ENCODE peak calls at places on chromosome 9, in six cellular contexts. P, S, N, E, Z and J are unnamed samples.

GRCh38 chr9:98184326-98184725 is 8.1 kb downstream of the CORO2A start:
- DNase-seq in P (no peak), Z (no peak), N (no peak), S (no peak), E (no peak), J (no peak)

GRCh38 chr9:116572095-116572748 is 114.9 kb upstream of the TRIM32 start:
- DNase-seq in S (peak; percentile 48), E (no peak), Z (no peak), P (peak; percentile 61), N (no peak), J (no peak)

GRCh38 chr9:127181315-127181580 is 58.8 kb upstream of the ANGPTL2 start:
- DNase-seq in Z (no peak), E (no peak), N (no peak), S (no peak), P (no peak), J (no peak)

GRCh38 chr9:135921749-135922310 is 14.5 kb upstream of the CAMSAP1 start:
- DNase-seq in S (no peak), N (no peak), P (no peak), E (no peak), Z (no peak), J (no peak)

GRCh38 chr9:125758986-125759811 is 12.0 kb downstream of the PBX3 start:
- DNase-seq in P (no peak), N (no peak), Z (no peak), S (no peak), E (no peak), J (no peak)

GRCh38 chr9:109314011-109314531 is 6.8 kb downstream of the EPB41L4B start:
- DNase-seq in Z (no peak), E (no peak), N (no peak), S (no peak), P (no peak), J (no peak)

GRCh38 chr9:121440265-121440664 is 59.4 kb downstream of the GGTA1 start:
- DNase-seq in N (no peak), S (no peak), P (no peak), Z (no peak), E (no peak), J (no peak)

GRCh38 chr9:109729513-109729912 is 50.5 kb upstream of the PALM2AKAP2 start:
- DNase-seq in S (no peak), N (no peak), E (no peak), P (no peak), Z (no peak), J (no peak)

GRCh38 chr9:92964607-92964975 is 17.3 kb downstream of the FGD3 start:
- DNase-seq in P (no peak), Z (no peak), S (no peak), E (no peak), N (no peak), J (no peak)

GRCh38 chr9:120696551-120697230 is 17.6 kb downstream of the MEGF9 start:
- DNase-seq in S (peak; percentile 40), P (no peak), E (no peak), Z (no peak), N (no peak), J (no peak)

GRCh38 chr9:99241106-99241505 is 19.0 kb downstream of the SEC61B start:
- DNase-seq in P (no peak), E (no peak), Z (no peak), S (no peak), N (no peak), J (no peak)

GRCh38 chr9:91972711-91973110 is 22.7 kb upstream of the ROR2 start:
- DNase-seq in N (no peak), Z (no peak), P (no peak), E (no peak), S (no peak), J (no peak)

GRCh38 chr9:126763130-126763764 is 41.6 kb upstream of the ZBTB43 start:
- DNase-seq in Z (no peak), N (no peak), E (no peak), P (no peak), S (peak; percentile 37), J (no peak)

GRCh38 chr9:89884356-89885083 is 279.7 kb downstream of the GADD45G start:
- DNase-seq in Z (no peak), E (no peak), P (no peak), N (no peak), S (no peak), J (no peak)

GRCh38 chr9:135590486-135591079 is 29.0 kb downstream of the PAEP start:
- DNase-seq in S (no peak), N (no peak), Z (no peak), E (no peak), P (no peak), J (no peak)

GRCh38 chr9:132833451-132834130 is 44.5 kb downstream of the AK8 start:
- DNase-seq in P (no peak), S (no peak), Z (no peak), N (no peak), E (no peak), J (no peak)

GRCh38 chr9:126919193-126919592 is 4.6 kb downstream of the RALGPS1 start:
- DNase-seq in S (no peak), Z (no peak), E (no peak), P (no peak), N (no peak), J (no peak)

GRCh38 chr9:69223605-69224004 is 49.5 kb downstream of the TJP2 start:
- DNase-seq in P (no peak), S (peak; percentile 49), N (no peak), E (no peak), Z (no peak), J (no peak)

GRCh38 chr9:80503692-80504400 is 932.1 kb downstream of the TLE4 start:
- DNase-seq in P (no peak), N (no peak), S (no peak), Z (no peak), E (no peak), J (no peak)

GRCh38 chr9:133509179-133510083 is 15.3 kb downstream of the MYMK start:
- DNase-seq in E (no peak), Z (no peak), P (no peak), S (no peak), N (no peak), J (no peak)

GRCh38 chr9:120338340-120338739 is 241.6 kb downstream of the CDK5RAP2 start:
- DNase-seq in P (no peak), Z (no peak), N (no peak), E (no peak), S (no peak), J (no peak)

GRCh38 chr9:91907387-91908292 is 42.4 kb downstream of the ROR2 start:
- DNase-seq in S (no peak), E (no peak), N (no peak), Z (no peak), P (no peak), J (no peak)

GRCh38 chr9:93813687-93814560 is 141.2 kb downstream of the BARX1 start:
- DNase-seq in E (no peak), Z (no peak), P (no peak), S (no peak), N (no peak), J (no peak)

GRCh38 chr9:114290561-114290986 is 32.3 kb upstream of the ORM1 start:
- DNase-seq in P (no peak), S (no peak), Z (no peak), E (no peak), N (no peak), J (no peak)

GRCh38 chr9:249025-249424 is 34.4 kb downstream of the DOCK8 start:
- DNase-seq in E (peak; percentile 34), Z (no peak), N (no peak), P (no peak), S (peak; percentile 67), J (no peak)